ENCODE peak calls at places on chromosomes 11 and 22, in ten cellular contexts. T, L, F, K, Q, N, S, Y, W and H are unnamed samples.

GRCh38 chr22:35634015-35634414 is 14.2 kb upstream of the APOL6 start:
- DNase-seq in T (no peak), L (no peak), F (no peak), K (no peak), Q (no peak), N (no peak), S (no peak), Y (no peak), W (no peak), H (no peak)

GRCh38 chr11:727859-728748 is 19.2 kb upstream of the TALDO1 start:
- DNase-seq in T (peak), L (peak), F (peak), K (no peak), Q (peak), N (peak), S (no peak), Y (peak), W (peak), H (peak)

GRCh38 chr22:22882033-22882717 is 5.4 kb upstream of the IGLL5 start:
- DNase-seq in T (no peak), L (no peak), F (no peak), K (no peak), Q (no peak), N (no peak), S (no peak), Y (no peak), W (peak), H (no peak)

GRCh38 chr11:81070948-81071347 is 1630.1 kb upstream of the TENM4 start:
- DNase-seq in T (no peak), L (no peak), F (no peak), K (no peak), Q (no peak), N (no peak), S (no peak), Y (no peak), W (no peak), H (no peak)

GRCh38 chr11:9380773-9381172 is 3.7 kb upstream of the IPO7 start:
- DNase-seq in T (no peak), L (no peak), F (no peak), K (no peak), Q (no peak), N (no peak), S (no peak), Y (no peak), W (no peak), H (no peak)

GRCh38 chr22:19179472-19180048 is 1.0 kb upstream of the SLC25A1 start:
- DNase-seq in T (peak), L (peak), F (peak), K (no peak), Q (peak), N (peak), S (peak), Y (no peak), W (peak), H (peak)

GRCh38 chr11:62504158-62504973 is 42.2 kb downstream of the AHNAK start:
- DNase-seq in T (no peak), L (no peak), F (no peak), K (no peak), Q (no peak), N (no peak), S (no peak), Y (no peak), W (no peak), H (no peak)

GRCh38 chr22:25219948-25220442 is 556 bp downstream of the CRYBB2 start:
- DNase-seq in T (no peak), L (no peak), F (no peak), K (no peak), Q (no peak), N (no peak), S (no peak), Y (no peak), W (peak), H (peak)

GRCh38 chr22:46537946-46538815 is 761 bp upstream of the CELSR1 start:
- DNase-seq in T (no peak), L (no peak), F (peak), K (no peak), Q (peak), N (no peak), S (no peak), Y (no peak), W (no peak), H (no peak)

GRCh38 chr11:93668171-93668570 is 6.7 kb downstream of the CEP295 start:
- DNase-seq in T (no peak), L (no peak), F (no peak), K (no peak), Q (no peak), N (no peak), S (no peak), Y (no peak), W (no peak), H (no peak)

GRCh38 chr11:57306156-57306876 is 18.4 kb downstream of the TNKS1BP1 start:
- DNase-seq in T (no peak), L (no peak), F (no peak), K (no peak), Q (no peak), N (peak), S (no peak), Y (no peak), W (no peak), H (peak)

GRCh38 chr11:21654091-21654490 is 538.8 kb upstream of the ANO5 start:
- DNase-seq in T (no peak), L (no peak), F (no peak), K (no peak), Q (no peak), N (no peak), S (no peak), Y (no peak), W (peak), H (no peak)

GRCh38 chr11:122210378-122210995 is 94.5 kb upstream of the BLID start:
- DNase-seq in T (no peak), L (no peak), F (no peak), K (no peak), Q (no peak), N (no peak), S (no peak), Y (no peak), W (no peak), H (no peak)

GRCh38 chr11:4606231-4607015 is 1.6 kb downstream of the TRIM68 start:
- DNase-seq in T (no peak), L (no peak), F (no peak), K (no peak), Q (no peak), N (no peak), S (no peak), Y (no peak), W (peak), H (peak)

GRCh38 chr22:45976351-45977002 is 485 bp downstream of the WNT7B start:
- DNase-seq in T (no peak), L (no peak), F (no peak), K (no peak), Q (no peak), N (no peak), S (no peak), Y (no peak), W (no peak), H (no peak)

GRCh38 chr11:10612217-10612862 is 43.9 kb upstream of the LYVE1 start:
- DNase-seq in T (no peak), L (no peak), F (no peak), K (no peak), Q (no peak), N (no peak), S (no peak), Y (no peak), W (no peak), H (no peak)

GRCh38 chr22:43860831-43861230 is 1.5 kb downstream of the SULT4A1 start:
- DNase-seq in T (no peak), L (no peak), F (no peak), K (no peak), Q (no peak), N (no peak), S (no peak), Y (no peak), W (no peak), H (no peak)

GRCh38 chr11:81792416-81792815 is 941.2 kb downstream of the FAM181B start:
- DNase-seq in T (no peak), L (no peak), F (no peak), K (no peak), Q (no peak), N (no peak), S (no peak), Y (no peak), W (no peak), H (no peak)